ENCODE peak calls at places on chromosome 20, in seven cellular contexts. One of them, this sample, is unnamed.

GRCh38 chr20:48222595-48223180 is 437.4 kb upstream of the SULF2 start:
- DNase-seq in upper lobe of left lung: no peak
- DNase-seq in lower leg skin: no peak
- DNase-seq in HFFc6: no peak
- DNase-seq in stomach: no peak
- DNase-seq in Caco-2: no peak
- DNase-seq in D721Med: no peak
- DNase-seq in this sample: no peak

GRCh38 chr20:39112196-39112743 is 150.1 kb downstream of the DHX35 start:
- DNase-seq in stomach: peak
- DNase-seq in D721Med: peak
- DNase-seq in lower leg skin: no peak
- DNase-seq in Caco-2: peak
- DNase-seq in upper lobe of left lung: peak
- DNase-seq in HFFc6: peak
- DNase-seq in this sample: peak

GRCh38 chr20:22681591-22682248 is 97.3 kb upstream of the FOXA2 start:
- DNase-seq in D721Med: no peak
- DNase-seq in stomach: no peak
- DNase-seq in Caco-2: no peak
- DNase-seq in upper lobe of left lung: no peak
- DNase-seq in HFFc6: no peak
- DNase-seq in lower leg skin: no peak
- DNase-seq in this sample: no peak

GRCh38 chr20:37318046-37318445 is 27.9 kb upstream of the SRC start:
- DNase-seq in upper lobe of left lung: no peak
- DNase-seq in Caco-2: no peak
- DNase-seq in stomach: no peak
- DNase-seq in lower leg skin: no peak
- DNase-seq in D721Med: no peak
- DNase-seq in HFFc6: no peak
- DNase-seq in this sample: no peak

GRCh38 chr20:19964289-19965263 is 52.6 kb upstream of the NAA20 start:
- DNase-seq in D721Med: no peak
- DNase-seq in HFFc6: peak
- DNase-seq in lower leg skin: peak
- DNase-seq in upper lobe of left lung: peak
- DNase-seq in Caco-2: peak
- DNase-seq in stomach: peak
- DNase-seq in this sample: no peak

GRCh38 chr20:57911512-57912226 is 201.9 kb upstream of the PMEPA1 start:
- DNase-seq in lower leg skin: no peak
- DNase-seq in stomach: no peak
- DNase-seq in D721Med: no peak
- DNase-seq in HFFc6: no peak
- DNase-seq in Caco-2: no peak
- DNase-seq in upper lobe of left lung: no peak
- DNase-seq in this sample: no peak

GRCh38 chr20:13262302-13262650 is 41.2 kb downstream of the ISM1 start:
- DNase-seq in stomach: no peak
- DNase-seq in D721Med: no peak
- DNase-seq in HFFc6: no peak
- DNase-seq in upper lobe of left lung: no peak
- DNase-seq in lower leg skin: no peak
- DNase-seq in Caco-2: no peak
- DNase-seq in this sample: no peak

GRCh38 chr20:57664924-57665588 is 44.8 kb downstream of the PMEPA1 start:
- DNase-seq in lower leg skin: no peak
- DNase-seq in Caco-2: no peak
- DNase-seq in upper lobe of left lung: no peak
- DNase-seq in HFFc6: no peak
- DNase-seq in D721Med: no peak
- DNase-seq in stomach: no peak
- DNase-seq in this sample: no peak

GRCh38 chr20:61251529-61252393 is at the start of gene CDH4:
- DNase-seq in lower leg skin: no peak
- DNase-seq in upper lobe of left lung: no peak
- DNase-seq in D721Med: no peak
- DNase-seq in Caco-2: no peak
- DNase-seq in stomach: no peak
- DNase-seq in HFFc6: no peak
- DNase-seq in this sample: no peak

GRCh38 chr20:43846516-43846905 is 68.1 kb upstream of the TOX2 start:
- DNase-seq in lower leg skin: no peak
- DNase-seq in HFFc6: no peak
- DNase-seq in D721Med: no peak
- DNase-seq in stomach: no peak
- DNase-seq in upper lobe of left lung: peak
- DNase-seq in Caco-2: no peak
- DNase-seq in this sample: no peak

GRCh38 chr20:41958391-41958790 is 340.2 kb upstream of the CHD6 start:
- DNase-seq in upper lobe of left lung: no peak
- DNase-seq in HFFc6: no peak
- DNase-seq in D721Med: no peak
- DNase-seq in lower leg skin: no peak
- DNase-seq in Caco-2: no peak
- DNase-seq in stomach: no peak
- DNase-seq in this sample: no peak

GRCh38 chr20:41951615-41952014 is 333.4 kb upstream of the CHD6 start:
- DNase-seq in Caco-2: no peak
- DNase-seq in stomach: no peak
- DNase-seq in upper lobe of left lung: no peak
- DNase-seq in D721Med: no peak
- DNase-seq in HFFc6: no peak
- DNase-seq in lower leg skin: no peak
- DNase-seq in this sample: no peak

GRCh38 chr20:41960166-41960565 is 342.0 kb upstream of the CHD6 start:
- DNase-seq in lower leg skin: no peak
- DNase-seq in Caco-2: no peak
- DNase-seq in upper lobe of left lung: no peak
- DNase-seq in HFFc6: no peak
- DNase-seq in stomach: no peak
- DNase-seq in D721Med: no peak
- DNase-seq in this sample: no peak

DNA sequence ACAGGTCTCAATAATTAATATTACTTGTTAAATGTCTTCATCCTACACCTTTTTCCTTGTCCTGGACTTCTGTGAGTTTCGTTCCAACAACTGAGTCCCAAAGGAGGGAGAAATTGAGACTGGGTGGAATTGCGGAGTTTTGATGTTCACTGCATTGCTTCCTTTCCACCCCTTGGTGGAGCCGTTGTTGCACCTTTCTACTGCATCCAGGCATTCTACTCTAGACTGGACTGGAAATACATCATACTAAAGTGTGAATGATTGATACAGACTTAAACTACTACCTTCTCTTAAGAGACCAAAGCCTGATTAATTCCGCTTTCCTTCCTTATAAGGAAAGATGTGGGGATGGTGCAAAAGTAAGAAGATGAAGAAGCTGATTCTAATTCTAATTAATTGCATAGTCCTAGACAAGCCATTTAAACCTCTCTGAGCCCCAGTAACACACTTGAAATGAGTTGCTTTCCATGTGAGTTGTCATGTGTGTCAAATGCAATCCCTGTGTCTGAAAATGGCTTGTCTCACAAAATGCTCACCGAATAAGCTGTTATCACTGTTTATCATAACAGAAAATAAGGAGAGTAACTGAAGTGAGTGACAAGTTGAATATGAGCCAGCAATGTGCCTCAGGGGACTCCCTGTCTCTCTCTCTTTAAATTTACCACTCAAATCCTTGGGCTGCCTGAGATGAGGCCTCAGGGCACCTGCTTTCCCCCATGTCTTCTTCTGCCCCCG is 338.3 kb upstream of the CHD6 start:
- DNase-seq in stomach: no peak
- DNase-seq in HFFc6: no peak
- DNase-seq in Caco-2: peak
- DNase-seq in D721Med: no peak
- DNase-seq in lower leg skin: no peak
- DNase-seq in upper lobe of left lung: no peak
- DNase-seq in this sample: no peak
- TF ChIP-seq CTCF in stomach: peak
- TF ChIP-seq CTCF in HFFc6: peak
- TF ChIP-seq CTCF in Caco-2: peak
- TF ChIP-seq CTCF in D721Med: peak
- TF ChIP-seq CTCF in lower leg skin: no peak
- TF ChIP-seq CTCF in upper lobe of left lung: peak
- TF ChIP-seq CTCF in this sample: no peak

DNA sequence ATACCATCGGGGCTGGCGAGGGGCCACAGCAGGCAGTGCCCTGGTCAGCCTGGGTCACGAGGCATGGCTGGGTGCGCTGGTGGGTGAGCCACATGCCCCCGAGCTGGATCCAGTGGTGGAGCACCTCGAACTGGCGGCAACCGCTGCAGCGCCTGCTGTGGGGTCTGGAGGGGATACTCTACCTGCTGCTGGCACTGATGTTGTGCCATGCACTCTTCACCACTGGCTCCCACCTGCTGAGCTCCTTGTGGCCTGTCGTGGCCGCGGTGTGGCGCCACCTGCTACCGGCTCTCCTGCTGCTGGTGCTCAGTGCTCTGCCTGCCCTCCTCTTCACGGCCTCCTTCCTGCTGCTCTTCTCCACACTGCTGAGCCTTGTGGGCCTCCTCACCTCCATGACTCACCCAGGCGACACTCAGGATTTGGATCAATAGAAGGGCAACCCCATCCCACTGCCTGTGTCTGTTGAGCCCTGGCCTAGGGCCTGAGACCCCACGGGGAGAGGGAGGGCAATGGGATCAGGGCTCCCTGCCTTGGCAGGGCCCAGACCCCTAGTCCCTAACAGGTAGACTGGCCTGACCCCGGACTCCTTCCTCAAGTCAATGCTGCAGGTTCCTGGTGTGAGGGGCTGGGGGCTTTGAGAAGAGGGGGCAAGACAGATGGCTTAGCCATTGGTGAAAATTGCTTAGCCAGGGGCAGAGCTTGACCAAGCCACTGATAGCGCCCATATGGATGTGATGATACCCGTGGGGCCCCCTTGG is 598 bp downstream of the TMEM239 start:
- DNase-seq in lower leg skin: no peak
- DNase-seq in HFFc6: no peak
- DNase-seq in stomach: no peak
- DNase-seq in D721Med: no peak
- DNase-seq in Caco-2: no peak
- DNase-seq in upper lobe of left lung: no peak
- DNase-seq in this sample: no peak
- TF ChIP-seq CTCF in lower leg skin: no peak
- TF ChIP-seq CTCF in HFFc6: no peak
- TF ChIP-seq CTCF in stomach: no peak
- TF ChIP-seq CTCF in D721Med: no peak
- TF ChIP-seq CTCF in Caco-2: no peak
- TF ChIP-seq CTCF in upper lobe of left lung: no peak
- TF ChIP-seq CTCF in this sample: no peak

DNA sequence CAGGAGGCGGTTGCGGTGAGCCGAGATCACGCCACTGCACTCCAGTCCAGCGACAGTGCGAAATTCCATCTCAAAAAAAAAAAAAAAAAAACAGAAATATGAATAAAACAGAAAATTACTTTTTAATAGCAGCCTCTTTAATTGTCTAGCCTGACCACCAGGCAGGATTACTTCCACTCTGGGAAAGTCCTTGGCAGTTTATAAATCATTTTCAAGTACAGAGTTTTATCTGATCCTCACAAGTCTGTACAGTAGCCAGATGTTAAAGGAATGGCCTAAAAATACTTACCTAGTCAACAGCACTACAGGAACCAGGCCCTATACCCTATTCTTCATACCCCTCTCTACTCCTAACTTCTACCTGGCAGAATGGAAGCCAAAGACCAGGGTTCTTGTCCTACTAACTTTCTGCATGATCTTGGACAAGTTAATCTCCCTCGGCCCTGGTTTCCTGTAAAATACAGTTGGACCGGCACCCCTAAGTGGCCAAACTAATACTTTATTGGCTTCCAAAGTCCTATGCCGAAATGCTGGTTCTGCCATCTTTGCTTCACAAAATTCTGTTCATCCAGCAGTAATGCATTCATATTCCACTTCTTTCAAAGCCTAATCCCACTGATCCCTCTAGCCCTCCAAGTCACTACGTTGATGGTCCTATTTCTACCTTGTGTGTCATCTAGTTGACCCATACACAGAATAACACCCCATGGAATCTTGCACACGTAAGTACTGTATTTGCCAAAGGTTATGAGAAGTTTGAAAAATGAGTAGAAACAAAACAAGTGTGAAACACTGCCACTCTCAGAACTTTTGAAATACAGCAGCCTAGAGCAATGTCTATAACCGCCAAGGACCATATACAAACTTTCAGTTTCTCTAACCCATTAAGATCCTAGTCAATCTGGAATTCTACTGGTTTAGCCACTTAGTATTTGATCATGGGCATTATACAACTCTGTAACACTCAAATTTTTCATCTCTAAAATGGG is 1.7 kb downstream of the EIF2S2 start:
- DNase-seq in stomach: no peak
- DNase-seq in Caco-2: no peak
- DNase-seq in D721Med: no peak
- DNase-seq in lower leg skin: no peak
- DNase-seq in HFFc6: no peak
- DNase-seq in upper lobe of left lung: no peak
- DNase-seq in this sample: no peak
- TF ChIP-seq CTCF in stomach: no peak
- TF ChIP-seq CTCF in Caco-2: no peak
- TF ChIP-seq CTCF in D721Med: no peak
- TF ChIP-seq CTCF in lower leg skin: no peak
- TF ChIP-seq CTCF in HFFc6: peak
- TF ChIP-seq CTCF in upper lobe of left lung: no peak
- TF ChIP-seq CTCF in this sample: no peak

GRCh38 chr20:6169251-6169650 is 46.4 kb upstream of the FERMT1 start:
- DNase-seq in stomach: no peak
- DNase-seq in Caco-2: peak
- DNase-seq in HFFc6: peak
- DNase-seq in upper lobe of left lung: no peak
- DNase-seq in lower leg skin: no peak
- DNase-seq in D721Med: no peak
- DNase-seq in this sample: no peak
- TF ChIP-seq CTCF in stomach: no peak
- TF ChIP-seq CTCF in Caco-2: peak
- TF ChIP-seq CTCF in HFFc6: no peak
- TF ChIP-seq CTCF in upper lobe of left lung: no peak
- TF ChIP-seq CTCF in lower leg skin: no peak
- TF ChIP-seq CTCF in D721Med: no peak
- TF ChIP-seq CTCF in this sample: no peak

This sample was measured in mesothelial cell of epicardium.